ENCODE peak calls at places on chromosomes 16 and 17, in five cellular contexts. B is heart left ventricle, C is iPS DF 19.7, W is ovary, P is cerebellar cortex. J is an unnamed sample.

GRCh38 chr17:81164464-81165245 is 652 bp upstream of the PVALEF start:
- DNase-seq in C (no peak), P (peak; percentile 66), W (no peak), B (peak; percentile 7), J (no peak)

GRCh38 chr17:32854834-32855389 is 22.0 kb downstream of the MYO1D start:
- DNase-seq in C (no peak), W (no peak), B (no peak), P (no peak), J (no peak)

GRCh38 chr16:48435319-48435682 is 50.1 kb upstream of the SIAH1 start:
- DNase-seq in C (no peak), B (no peak), W (no peak), P (no peak), J (no peak)

GRCh38 chr16:68892898-68893297 is 49.6 kb downstream of the TANGO6 start:
- DNase-seq in W (no peak), B (no peak), C (no peak), P (no peak), J (no peak)

GRCh38 chr16:72986011-72986410 is 61.9 kb downstream of the ZFHX3 start:
- DNase-seq in W (no peak), B (peak; percentile 59), P (no peak), C (no peak), J (peak; percentile 82)

GRCh38 chr17:12041316-12041715 is 20.6 kb downstream of the MAP2K4 start:
- DNase-seq in B (no peak), P (no peak), C (no peak), W (no peak), J (no peak)

GRCh38 chr16:14219983-14220382 is 148.9 kb downstream of the MRTFB start:
- DNase-seq in C (no peak), P (no peak), B (no peak), W (no peak), J (no peak)

GRCh38 chr17:6355196-6355595 is 79.7 kb downstream of the AIPL1 start:
- DNase-seq in C (no peak), W (no peak), B (no peak), P (no peak), J (no peak)

GRCh38 chr17:63474174-63474913 is 2.5 kb upstream of the ACE start:
- DNase-seq in W (peak; percentile 49), B (peak; percentile 76), C (no peak), P (no peak), J (peak; percentile 57)

GRCh38 chr17:14797021-14797420 is 468.1 kb downstream of the PMP22 start:
- DNase-seq in W (no peak), B (no peak), P (no peak), C (no peak), J (no peak)

GRCh38 chr16:67053767-67054334 is 24.9 kb downstream of the CBFB start:
- DNase-seq in C (no peak), P (no peak), B (no peak), W (no peak), J (no peak)

GRCh38 chr17:72529386-72529785 is 408.6 kb downstream of the SOX9 start:
- DNase-seq in B (no peak), P (no peak), C (no peak), W (no peak), J (no peak)

GRCh38 chr16:72394526-72394925 is 222.6 kb upstream of the PMFBP1 start:
- DNase-seq in P (no peak), W (no peak), B (no peak), C (no peak), J (no peak)

GRCh38 chr16:23182675-23183485 is at the start of gene SCNN1G:
- DNase-seq in W (no peak), P (peak; percentile 30), B (no peak), C (no peak), J (peak; percentile 16)

GRCh38 chr16:88855176-88855575 is 1.6 kb downstream of the GALNS start:
- DNase-seq in B (no peak), C (no peak), P (no peak), W (no peak), J (no peak)